ENCODE peak calls at places on chromosomes 16 and 17, in eight cellular contexts. One of them, this sample, is unnamed.

GRCh38 chr16:52690468-52690867 is 143.5 kb upstream of the TOX3 start:
- DNase-seq in GM20000: no peak
- DNase-seq in cardiac muscle cell: no peak
- DNase-seq in tibial nerve: no peak
- DNase-seq in adrenal gland: no peak
- DNase-seq in neural crest cell: no peak
- DNase-seq in nephron progenitor cell: no peak
- DNase-seq in astrocyte of the spinal cord: no peak
- DNase-seq in this sample: no peak

GRCh38 chr17:36816889-36817288 is 120.4 kb upstream of the LHX1 start:
- DNase-seq in GM20000: no peak
- DNase-seq in nephron progenitor cell: no peak
- DNase-seq in neural crest cell: no peak
- DNase-seq in adrenal gland: no peak
- DNase-seq in astrocyte of the spinal cord: no peak
- DNase-seq in cardiac muscle cell: no peak
- DNase-seq in tibial nerve: no peak
- DNase-seq in this sample: no peak

GRCh38 chr16:73060948-73061495 is 13.1 kb upstream of the ZFHX3 start:
- DNase-seq in neural crest cell: no peak
- DNase-seq in nephron progenitor cell: no peak
- DNase-seq in astrocyte of the spinal cord: no peak
- DNase-seq in adrenal gland: no peak
- DNase-seq in tibial nerve: no peak
- DNase-seq in GM20000: no peak
- DNase-seq in cardiac muscle cell: no peak
- DNase-seq in this sample: no peak

GRCh38 chr16:72467157-72467759 is 295.3 kb upstream of the PMFBP1 start:
- DNase-seq in adrenal gland: peak; percentile 23
- DNase-seq in nephron progenitor cell: no peak
- DNase-seq in astrocyte of the spinal cord: peak; percentile 66
- DNase-seq in GM20000: peak; percentile 25
- DNase-seq in tibial nerve: no peak
- DNase-seq in cardiac muscle cell: peak; percentile 71
- DNase-seq in neural crest cell: no peak
- DNase-seq in this sample: peak; percentile 18

GRCh38 chr17:60231234-60231633 is 81.5 kb downstream of the CA4 start:
- DNase-seq in neural crest cell: no peak
- DNase-seq in tibial nerve: no peak
- DNase-seq in adrenal gland: peak; percentile 18
- DNase-seq in GM20000: peak; percentile 6
- DNase-seq in nephron progenitor cell: no peak
- DNase-seq in astrocyte of the spinal cord: peak; percentile 39
- DNase-seq in cardiac muscle cell: peak; percentile 57
- DNase-seq in this sample: no peak

GRCh38 chr16:49441366-49441780 is 67.8 kb downstream of the C16orf78 start:
- DNase-seq in nephron progenitor cell: peak; percentile 40
- DNase-seq in adrenal gland: peak; percentile 22
- DNase-seq in neural crest cell: peak; percentile 31
- DNase-seq in astrocyte of the spinal cord: no peak
- DNase-seq in GM20000: peak; percentile 78
- DNase-seq in cardiac muscle cell: peak; percentile 3
- DNase-seq in tibial nerve: no peak
- DNase-seq in this sample: peak; percentile 87

GRCh38 chr16:85579199-85579598 is 33.9 kb upstream of the GSE1 start:
- DNase-seq in cardiac muscle cell: no peak
- DNase-seq in adrenal gland: no peak
- DNase-seq in GM20000: no peak
- DNase-seq in nephron progenitor cell: no peak
- DNase-seq in astrocyte of the spinal cord: no peak
- DNase-seq in neural crest cell: peak; percentile 48
- DNase-seq in tibial nerve: no peak
- DNase-seq in this sample: no peak

GRCh38 chr17:39636927-39637736 is at the start of gene STARD3:
- DNase-seq in neural crest cell: peak; percentile 87
- DNase-seq in tibial nerve: peak; percentile 87
- DNase-seq in nephron progenitor cell: peak; percentile 95
- DNase-seq in astrocyte of the spinal cord: peak; percentile 87
- DNase-seq in adrenal gland: peak; percentile 94
- DNase-seq in GM20000: peak; percentile 98
- DNase-seq in cardiac muscle cell: peak; percentile 91
- DNase-seq in this sample: peak; percentile 67

GRCh38 chr17:32110596-32110995 is 31.7 kb upstream of the RHOT1 start:
- DNase-seq in nephron progenitor cell: no peak
- DNase-seq in cardiac muscle cell: no peak
- DNase-seq in adrenal gland: no peak
- DNase-seq in astrocyte of the spinal cord: no peak
- DNase-seq in neural crest cell: no peak
- DNase-seq in tibial nerve: no peak
- DNase-seq in GM20000: no peak
- DNase-seq in this sample: no peak

GRCh38 chr17:37676115-37676925 is 33.1 kb upstream of the DDX52 start:
- DNase-seq in nephron progenitor cell: peak; percentile 74
- DNase-seq in astrocyte of the spinal cord: no peak
- DNase-seq in cardiac muscle cell: peak; percentile 21
- DNase-seq in neural crest cell: no peak
- DNase-seq in GM20000: no peak
- DNase-seq in adrenal gland: no peak
- DNase-seq in tibial nerve: no peak
- DNase-seq in this sample: no peak

GRCh38 chr17:58875261-58875660 is 119.6 kb downstream of the PPM1E start:
- DNase-seq in cardiac muscle cell: no peak
- DNase-seq in GM20000: peak; percentile 28
- DNase-seq in tibial nerve: no peak
- DNase-seq in adrenal gland: no peak
- DNase-seq in nephron progenitor cell: no peak
- DNase-seq in astrocyte of the spinal cord: no peak
- DNase-seq in neural crest cell: no peak
- DNase-seq in this sample: no peak

GRCh38 chr17:2595736-2596135 is 2.3 kb downstream of the PAFAH1B1 start:
- DNase-seq in GM20000: no peak
- DNase-seq in neural crest cell: no peak
- DNase-seq in cardiac muscle cell: peak; percentile 24
- DNase-seq in tibial nerve: no peak
- DNase-seq in nephron progenitor cell: no peak
- DNase-seq in adrenal gland: no peak
- DNase-seq in astrocyte of the spinal cord: no peak
- DNase-seq in this sample: no peak

GRCh38 chr17:10198509-10199249 is at the start of gene GAS7:
- DNase-seq in GM20000: peak; percentile 86
- DNase-seq in astrocyte of the spinal cord: no peak
- DNase-seq in nephron progenitor cell: peak; percentile 89
- DNase-seq in adrenal gland: peak; percentile 54
- DNase-seq in tibial nerve: peak; percentile 43
- DNase-seq in cardiac muscle cell: peak; percentile 56
- DNase-seq in neural crest cell: peak; percentile 62
- DNase-seq in this sample: no peak

GRCh38 chr16:16045879-16046278 is 96.5 kb downstream of the ABCC1 start:
- DNase-seq in nephron progenitor cell: peak; percentile 27
- DNase-seq in astrocyte of the spinal cord: no peak
- DNase-seq in tibial nerve: no peak
- DNase-seq in adrenal gland: no peak
- DNase-seq in neural crest cell: no peak
- DNase-seq in GM20000: no peak
- DNase-seq in cardiac muscle cell: no peak
- DNase-seq in this sample: no peak
- TF ChIP-seq CTCF in nephron progenitor cell: peak; percentile 21
- TF ChIP-seq CTCF in astrocyte of the spinal cord: no peak
- TF ChIP-seq CTCF in tibial nerve: no peak
- TF ChIP-seq CTCF in adrenal gland: no peak
- TF ChIP-seq CTCF in neural crest cell: peak; percentile 19
- TF ChIP-seq CTCF in GM20000: no peak
- TF ChIP-seq CTCF in cardiac muscle cell: no peak
- TF ChIP-seq CTCF in this sample: peak; percentile 34

GRCh38 chr17:5669191-5669590 is 84.9 kb upstream of the NLRP1 start:
- DNase-seq in cardiac muscle cell: no peak
- DNase-seq in nephron progenitor cell: no peak
- DNase-seq in astrocyte of the spinal cord: no peak
- DNase-seq in tibial nerve: no peak
- DNase-seq in GM20000: no peak
- DNase-seq in adrenal gland: no peak
- DNase-seq in neural crest cell: no peak
- DNase-seq in this sample: no peak

GRCh38 chr17:5668557-5669138 is 84.3 kb upstream of the NLRP1 start:
- DNase-seq in nephron progenitor cell: no peak
- DNase-seq in GM20000: no peak
- DNase-seq in cardiac muscle cell: no peak
- DNase-seq in adrenal gland: no peak
- DNase-seq in neural crest cell: no peak
- DNase-seq in astrocyte of the spinal cord: no peak
- DNase-seq in tibial nerve: no peak
- DNase-seq in this sample: no peak

GRCh38 chr17:5672141-5672540 is 87.8 kb upstream of the NLRP1 start:
- DNase-seq in cardiac muscle cell: no peak
- DNase-seq in neural crest cell: no peak
- DNase-seq in nephron progenitor cell: no peak
- DNase-seq in astrocyte of the spinal cord: no peak
- DNase-seq in tibial nerve: no peak
- DNase-seq in adrenal gland: no peak
- DNase-seq in GM20000: no peak
- DNase-seq in this sample: no peak

GRCh38 chr17:5665164-5665563 is 80.9 kb upstream of the NLRP1 start:
- DNase-seq in GM20000: no peak
- DNase-seq in cardiac muscle cell: no peak
- DNase-seq in nephron progenitor cell: no peak
- DNase-seq in adrenal gland: no peak
- DNase-seq in neural crest cell: no peak
- DNase-seq in tibial nerve: no peak
- DNase-seq in astrocyte of the spinal cord: no peak
- DNase-seq in this sample: no peak

DNA sequence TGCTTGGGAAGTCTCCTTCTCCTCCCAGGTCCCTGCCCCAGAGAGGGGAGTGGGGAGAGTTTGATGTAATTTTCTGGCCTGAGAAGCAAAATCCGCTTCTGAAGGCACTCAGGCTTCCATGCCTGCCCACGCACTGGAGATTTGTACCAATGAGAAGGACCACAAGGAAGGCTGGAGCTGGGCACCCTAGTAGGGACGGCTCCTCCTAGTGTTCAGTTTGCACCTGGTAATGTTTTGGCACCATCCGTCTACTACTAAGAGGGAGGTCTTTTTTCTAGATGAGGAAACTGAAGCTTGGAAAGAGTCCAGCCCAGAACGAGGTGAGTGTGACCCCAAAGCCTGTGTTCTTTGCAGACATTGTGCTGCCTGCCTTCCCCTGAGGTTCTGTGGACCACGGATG is 83.6 kb upstream of the NLRP1 start:
- DNase-seq in cardiac muscle cell: no peak
- DNase-seq in tibial nerve: no peak
- DNase-seq in GM20000: no peak
- DNase-seq in nephron progenitor cell: no peak
- DNase-seq in astrocyte of the spinal cord: no peak
- DNase-seq in adrenal gland: no peak
- DNase-seq in neural crest cell: no peak
- DNase-seq in this sample: no peak
- TF ChIP-seq CTCF in cardiac muscle cell: no peak
- TF ChIP-seq CTCF in tibial nerve: no peak
- TF ChIP-seq CTCF in GM20000: no peak
- TF ChIP-seq CTCF in nephron progenitor cell: no peak
- TF ChIP-seq CTCF in astrocyte of the spinal cord: peak; percentile 3
- TF ChIP-seq CTCF in adrenal gland: peak; percentile 7
- TF ChIP-seq CTCF in neural crest cell: peak; percentile 23
- TF ChIP-seq CTCF in this sample: peak; percentile 48

DNA sequence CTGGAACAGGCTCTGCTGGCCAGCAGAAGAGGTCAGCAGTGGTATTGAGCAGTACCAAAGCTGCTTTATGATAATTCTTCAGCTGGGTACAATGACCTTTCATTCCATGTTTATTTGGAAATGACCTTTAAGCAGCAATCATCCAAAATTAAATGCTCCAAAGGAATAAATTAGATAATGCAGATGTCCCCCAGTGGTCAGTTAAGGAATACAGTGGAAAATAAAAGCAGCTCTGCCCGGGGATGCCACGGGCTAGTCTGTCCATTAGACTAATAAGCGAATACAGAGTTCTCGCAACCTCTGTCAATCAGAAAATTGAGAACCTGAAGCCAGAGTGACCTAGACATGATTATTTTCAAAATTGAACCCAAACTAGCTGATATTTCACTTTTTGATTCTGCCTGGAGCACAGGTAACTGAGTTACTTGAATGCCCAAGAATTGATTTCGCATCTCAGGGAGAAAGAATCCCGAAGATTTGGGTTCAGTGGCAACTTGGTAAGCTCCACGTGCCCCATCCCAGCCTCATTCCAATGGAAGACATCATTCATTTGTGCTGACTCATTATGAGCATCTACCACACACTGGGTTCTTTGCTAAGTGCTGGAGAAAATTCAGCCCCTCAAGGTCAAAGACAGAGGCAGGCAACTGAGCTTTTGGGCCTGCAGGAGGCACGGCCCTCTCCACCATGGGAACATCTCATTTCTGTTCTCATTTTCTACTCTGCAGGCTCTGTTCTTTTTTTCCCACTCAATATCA is 34.4 kb upstream of the SLC39A11 start:
- DNase-seq in adrenal gland: no peak
- DNase-seq in nephron progenitor cell: no peak
- DNase-seq in astrocyte of the spinal cord: no peak
- DNase-seq in tibial nerve: no peak
- DNase-seq in GM20000: no peak
- DNase-seq in neural crest cell: no peak
- DNase-seq in cardiac muscle cell: no peak
- DNase-seq in this sample: no peak
- TF ChIP-seq CTCF in adrenal gland: no peak
- TF ChIP-seq CTCF in nephron progenitor cell: no peak
- TF ChIP-seq CTCF in astrocyte of the spinal cord: no peak
- TF ChIP-seq CTCF in tibial nerve: no peak
- TF ChIP-seq CTCF in GM20000: no peak
- TF ChIP-seq CTCF in neural crest cell: no peak
- TF ChIP-seq CTCF in cardiac muscle cell: no peak
- TF ChIP-seq CTCF in this sample: no peak

GRCh38 chr16:19135201-19135838 is 21.6 kb downstream of the ITPRIPL2 start:
- DNase-seq in nephron progenitor cell: no peak
- DNase-seq in adrenal gland: no peak
- DNase-seq in GM20000: no peak
- DNase-seq in neural crest cell: no peak
- DNase-seq in cardiac muscle cell: no peak
- DNase-seq in tibial nerve: no peak
- DNase-seq in astrocyte of the spinal cord: no peak
- DNase-seq in this sample: no peak

GRCh38 chr16:19131809-19132777 is 18.3 kb downstream of the ITPRIPL2 start:
- DNase-seq in nephron progenitor cell: no peak
- DNase-seq in astrocyte of the spinal cord: no peak
- DNase-seq in GM20000: no peak
- DNase-seq in neural crest cell: no peak
- DNase-seq in tibial nerve: no peak
- DNase-seq in adrenal gland: no peak
- DNase-seq in cardiac muscle cell: no peak
- DNase-seq in this sample: no peak

GRCh38 chr16:19130852-19131808 is 17.4 kb downstream of the ITPRIPL2 start:
- DNase-seq in adrenal gland: peak; percentile 43
- DNase-seq in nephron progenitor cell: no peak
- DNase-seq in GM20000: no peak
- DNase-seq in cardiac muscle cell: peak; percentile 80
- DNase-seq in astrocyte of the spinal cord: peak; percentile 77
- DNase-seq in tibial nerve: no peak
- DNase-seq in neural crest cell: no peak
- DNase-seq in this sample: no peak

GRCh38 chr16:19133600-19133999 is 19.8 kb downstream of the ITPRIPL2 start:
- DNase-seq in astrocyte of the spinal cord: no peak
- DNase-seq in cardiac muscle cell: no peak
- DNase-seq in tibial nerve: no peak
- DNase-seq in nephron progenitor cell: no peak
- DNase-seq in adrenal gland: no peak
- DNase-seq in neural crest cell: no peak
- DNase-seq in GM20000: no peak
- DNase-seq in this sample: no peak

GRCh38 chr16:19132898-19133297 is 19.1 kb downstream of the ITPRIPL2 start:
- DNase-seq in adrenal gland: no peak
- DNase-seq in tibial nerve: no peak
- DNase-seq in nephron progenitor cell: no peak
- DNase-seq in neural crest cell: no peak
- DNase-seq in cardiac muscle cell: no peak
- DNase-seq in GM20000: no peak
- DNase-seq in astrocyte of the spinal cord: no peak
- DNase-seq in this sample: peak; percentile 53
- TF ChIP-seq CTCF in adrenal gland: no peak
- TF ChIP-seq CTCF in tibial nerve: no peak
- TF ChIP-seq CTCF in nephron progenitor cell: no peak
- TF ChIP-seq CTCF in neural crest cell: no peak
- TF ChIP-seq CTCF in cardiac muscle cell: no peak
- TF ChIP-seq CTCF in GM20000: no peak
- TF ChIP-seq CTCF in astrocyte of the spinal cord: no peak
- TF ChIP-seq CTCF in this sample: no peak